ENCODE peak calls at places on chromosomes 6 and 20, in seven cellular contexts. C is prostate gland; X is CD8-positive, alpha-beta T cell; O is IMR-90; D is K562; K is aorta; W is tibial artery. Q is an unnamed sample.

GRCh38 chr6:151370509-151371078 is 20.8 kb downstream of the ZBTB2 start:
- DNase-seq in C (no peak), X (no peak), O (peak; percentile 48), D (no peak), K (no peak), W (no peak), Q (no peak)

GRCh38 chr6:82861121-82861520 is 204.5 kb downstream of the UBE3D start:
- DNase-seq in C (no peak), X (no peak), O (no peak), D (no peak), K (no peak), W (no peak), Q (no peak)

GRCh38 chr6:46925563-46926253 is 4.0 kb upstream of the ADGRF5 start:
- DNase-seq in C (no peak), X (no peak), O (peak; percentile 35), D (no peak), K (peak; percentile 83), W (peak; percentile 82), Q (no peak)

GRCh38 chr6:67736816-67737215 is 898.3 kb upstream of the ADGRB3 start:
- DNase-seq in C (no peak), X (no peak), O (no peak), D (no peak), K (no peak), W (no peak), Q (no peak)

GRCh38 chr20:38828514-38829295 is 23.2 kb downstream of the PPP1R16B start:
- DNase-seq in C (no peak), X (no peak), O (no peak), D (no peak), K (no peak), W (no peak), Q (no peak)

GRCh38 chr6:136470044-136470443 is 80.2 kb downstream of the MAP7 start:
- DNase-seq in C (no peak), X (no peak), O (no peak), D (no peak), K (no peak), W (no peak), Q (no peak)

GRCh38 chr20:7926767-7927166 is 13.5 kb downstream of the HAO1 start:
- DNase-seq in C (no peak), X (no peak), O (peak; percentile 53), D (peak; percentile 3), K (no peak), W (no peak), Q (no peak)

GRCh38 chr6:42674780-42675179 is 47.6 kb downstream of the PRPH2 start:
- DNase-seq in C (no peak), X (no peak), O (no peak), D (no peak), K (no peak), W (no peak), Q (no peak)

GRCh38 chr6:32716396-32716795 is 24.8 kb upstream of the HLA-DQA2 start:
- DNase-seq in C (no peak), X (no peak), O (no peak), D (no peak), K (no peak), W (no peak), Q (no peak)

GRCh38 chr6:140566706-140567330 is 1192.4 kb upstream of the CITED2 start:
- DNase-seq in C (no peak), X (no peak), O (peak; percentile 72), D (no peak), K (no peak), W (no peak), Q (no peak)

GRCh38 chr20:41004561-41005360 is 23.9 kb upstream of the TOP1 start:
- DNase-seq in C (no peak), X (no peak), O (peak; percentile 44), D (no peak), K (no peak), W (peak; percentile 48), Q (no peak)

GRCh38 chr6:40947876-40948514 is 91.0 kb downstream of the UNC5CL start:
- DNase-seq in C (no peak), X (no peak), O (peak; percentile 90), D (no peak), K (no peak), W (no peak), Q (no peak)

GRCh38 chr6:32609731-32610640 is 20.3 kb upstream of the HLA-DRB1 start:
- DNase-seq in C (peak; percentile 41), X (peak; percentile 59), O (peak; percentile 92), D (peak; percentile 84), K (no peak), W (no peak), Q (peak; percentile 60)

GRCh38 chr6:49462599-49462926 is 490 bp downstream of the MMUT start:
- DNase-seq in C (no peak), X (no peak), O (no peak), D (peak; percentile 33), K (no peak), W (no peak), Q (no peak)

GRCh38 chr6:31402324-31403282 is 792 bp upstream of the MICA start:
- DNase-seq in C (peak; percentile 39), X (peak; percentile 53), O (no peak), D (peak; percentile 52), K (peak; percentile 55), W (no peak), Q (peak; percentile 21)

DNA sequence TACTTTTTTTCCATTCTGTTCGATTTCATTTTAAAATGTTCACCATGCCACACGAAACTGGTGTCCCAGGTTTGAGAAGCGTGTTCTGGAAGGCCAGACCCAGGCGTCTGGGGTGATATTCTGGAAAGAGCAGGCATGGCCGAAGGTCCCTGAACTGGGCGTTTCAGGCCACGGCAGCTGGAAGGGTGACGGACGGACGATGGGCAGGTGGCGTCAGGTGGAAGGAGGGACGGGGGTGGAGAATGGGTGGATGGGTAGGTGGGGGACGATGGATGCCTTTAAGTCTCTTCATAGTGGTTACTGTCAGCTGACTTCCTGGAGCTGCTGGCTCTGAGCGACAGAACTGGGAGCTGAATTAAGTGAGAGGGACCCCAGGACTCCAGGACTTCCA is 44.6 kb downstream of the CDH4 start:
- DNase-seq in C (no peak), X (no peak), O (no peak), D (no peak), K (no peak), W (no peak), Q (no peak)
- H3K27me3 ChIP-seq in C (no peaks in the 10 kb centered on the region), X (no peaks in the 10 kb centered on the region), O (no peaks in the 10 kb centered on the region), D (peaks cover 6% of the 10 kb centered on the region), K (no peaks in the 10 kb centered on the region), W (peaks cover 21% of the 10 kb centered on the region), Q (no peaks in the 10 kb centered on the region)

DNA sequence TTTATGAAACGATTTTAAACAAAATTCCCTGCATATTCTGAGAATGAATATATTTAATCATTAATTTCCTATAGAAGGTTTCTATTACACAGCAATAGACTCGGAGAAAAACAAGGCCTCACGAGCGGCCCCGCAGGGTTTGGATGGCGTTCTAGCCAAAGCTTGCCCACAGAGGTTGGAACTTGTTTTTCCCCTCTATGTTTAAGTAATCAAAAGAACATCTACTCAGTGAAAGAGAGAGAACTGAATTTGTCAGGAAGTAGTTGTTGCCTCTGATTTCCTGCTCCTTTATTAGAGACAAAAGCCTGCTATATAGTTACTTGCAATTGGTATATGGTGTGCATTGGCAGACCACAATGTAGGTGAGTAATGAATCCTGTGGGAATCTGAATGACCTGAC is 82.1 kb upstream of the HEY2 start:
- DNase-seq in C (no peak), X (no peak), O (no peak), D (no peak), K (no peak), W (no peak), Q (no peak)
- H3K27ac ChIP-seq in C (no peak overlapping the region), X (no peak overlapping the region), O (no peak overlapping the region), D (no peak overlapping the region), K (no peak overlapping the region), W (no peak overlapping the region), Q (no peak overlapping the region)

GRCh38 chr6:27556406-27556805 is 83.5 kb upstream of the ZNF184 start:
- DNase-seq in C (no peak), X (no peak), O (no peak), D (no peak), K (no peak), W (no peak), Q (no peak)

GRCh38 chr6:27562027-27562410 is 89.1 kb upstream of the ZNF184 start:
- DNase-seq in C (no peak), X (no peak), O (no peak), D (peak; percentile 61), K (no peak), W (no peak), Q (no peak)

GRCh38 chr6:27553123-27553904 is 80.4 kb upstream of the ZNF184 start:
- DNase-seq in C (no peak), X (peak; percentile 17), O (peak; percentile 57), D (peak; percentile 94), K (no peak), W (no peak), Q (no peak)

DNA sequence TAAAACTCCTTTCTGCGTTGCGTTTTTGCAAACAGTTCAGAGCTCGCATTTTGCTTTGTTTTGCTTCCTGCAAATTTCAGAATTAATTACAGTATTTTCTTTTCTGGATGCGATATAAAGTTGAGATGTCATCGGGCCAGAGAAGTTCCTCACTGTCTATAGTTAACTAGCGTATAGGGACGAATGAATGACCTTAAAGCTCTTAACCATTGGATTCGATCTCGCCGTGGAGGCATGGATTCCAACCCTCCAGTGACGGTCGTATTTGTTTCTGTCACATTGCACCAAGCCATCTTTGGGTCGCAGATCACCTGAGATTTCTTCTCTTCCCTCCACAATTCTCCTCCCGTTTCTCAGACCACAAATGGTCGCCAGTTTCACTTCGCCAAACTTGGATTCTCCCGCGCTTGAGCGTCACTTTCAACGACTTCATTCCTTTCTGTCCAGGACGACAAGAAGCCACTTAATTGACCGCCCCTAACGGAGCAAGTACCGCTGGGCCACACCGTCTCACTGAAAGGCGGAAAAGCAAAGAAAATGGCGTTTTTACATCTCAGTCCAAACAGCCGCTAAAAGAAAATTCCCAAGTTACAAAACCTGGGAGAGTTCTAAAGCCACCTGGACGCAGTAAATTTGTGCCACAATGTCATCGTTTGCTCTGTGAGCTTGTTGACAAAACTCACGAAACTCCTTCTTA is 85.3 kb upstream of the ZNF184 start:
- DNase-seq in C (no peak), X (no peak), O (no peak), D (no peak), K (no peak), W (no peak), Q (no peak)
- H3K4me3 ChIP-seq in C (no peak overlapping the region), X (no peak overlapping the region), O (peak overlapping the region; percentile 30), D (peak overlapping the region; percentile 2), K (no peak overlapping the region), W (no peak overlapping the region), Q (no peak overlapping the region)

GRCh38 chr20:50346372-50347347 is 156.0 kb downstream of the CEBPB start:
- DNase-seq in C (peak; percentile 84), X (peak; percentile 29), O (peak; percentile 92), D (no peak), K (peak; percentile 94), W (peak; percentile 95), Q (no peak)

GRCh38 chr20:50347568-50347981 is 156.9 kb downstream of the CEBPB start:
- DNase-seq in C (peak; percentile 90), X (no peak), O (no peak), D (no peak), K (no peak), W (no peak), Q (no peak)

GRCh38 chr20:50345712-50346371 is 155.2 kb downstream of the CEBPB start:
- DNase-seq in C (no peak), X (no peak), O (no peak), D (no peak), K (no peak), W (no peak), Q (no peak)

GRCh38 chr20:50350510-50351249 is 159.5 kb upstream of the PTPN1 start:
- DNase-seq in C (no peak), X (no peak), O (no peak), D (no peak), K (no peak), W (no peak), Q (no peak)

GRCh38 chr20:50348118-50348517 is 157.5 kb downstream of the CEBPB start:
- DNase-seq in C (peak; percentile 27), X (no peak), O (no peak), D (peak; percentile 70), K (peak; percentile 79), W (no peak), Q (no peak)
- H3K27me3 ChIP-seq in C (no peaks in the 10 kb centered on the region), X (no peaks in the 10 kb centered on the region), O (no peaks in the 10 kb centered on the region), D (no peaks in the 10 kb centered on the region), K (no peaks in the 10 kb centered on the region), W (no peaks in the 10 kb centered on the region), Q (no peaks in the 10 kb centered on the region)

Q was measured in effector memory CD4-positive, alpha-beta T cell.